ENCODE peak calls at places on chromosomes 3 and 15, in seven cellular contexts. A is central memory CD8-positive, alpha-beta T cell; N is AG09319; W is Calu3; Y is T-helper 17 cell; Z is epithelial cell of proximal tubule; K is kidney. T is an unnamed sample.

GRCh38 chr3:114365909-114366308 is 72.1 kb downstream of the TIGIT start:
- DNase-seq in K (no peak), Z (no peak), A (no peak), W (no peak), N (no peak), Y (no peak), T (no peak)

GRCh38 chr15:40477703-40478269 is 7.0 kb downstream of the CHST14 start:
- DNase-seq in W (no peak), N (no peak), K (no peak), Z (no peak), Y (no peak), A (no peak), T (no peak)

GRCh38 chr3:173739716-173740115 is 342.2 kb downstream of the NLGN1 start:
- DNase-seq in Y (no peak), W (no peak), A (no peak), K (no peak), Z (no peak), N (no peak), T (no peak)

GRCh38 chr15:34650177-34650576 is 66.7 kb upstream of the GOLGA8B start:
- DNase-seq in Y (no peak), Z (peak), N (no peak), A (no peak), K (no peak), W (no peak), T (no peak)

GRCh38 chr3:197186887-197187588 is 111.4 kb downstream of the DLG1 start:
- DNase-seq in Y (no peak), Z (peak), A (peak), N (no peak), K (no peak), W (peak), T (no peak)

GRCh38 chr15:44676676-44677075 is 13.2 kb upstream of the SPG11 start:
- DNase-seq in N (no peak), K (no peak), Z (no peak), Y (no peak), W (no peak), A (no peak), T (no peak)

GRCh38 chr3:149198611-149199010 is 23.0 kb downstream of the CP start:
- DNase-seq in A (no peak), N (no peak), Z (no peak), Y (no peak), W (no peak), K (no peak), T (no peak)

GRCh38 chr15:34119291-34119690 is 17.4 kb downstream of the PGBD4 start:
- DNase-seq in A (no peak), Z (no peak), N (no peak), K (no peak), Y (no peak), W (no peak), T (no peak)

GRCh38 chr3:81723732-81724313 is 37.6 kb downstream of the GBE1 start:
- DNase-seq in Y (no peak), N (no peak), K (no peak), Z (no peak), W (no peak), A (no peak), T (no peak)

GRCh38 chr15:45157974-45158373 is 28.2 kb downstream of the DUOX1 start:
- DNase-seq in N (peak), Y (no peak), W (no peak), K (peak), A (no peak), Z (no peak), T (no peak)

GRCh38 chr3:51955893-51956770 is 951 bp downstream of the GPR62 start:
- DNase-seq in Y (no peak), N (no peak), K (peak), A (no peak), Z (no peak), W (peak), T (no peak)